ENCODE peak calls at places on chromosome 7, in six cellular contexts. J is GM12878, P is K562, E is HepG2, L is GM12891, S is H1. Q is an unnamed sample.
A peak's percentile ranks its signal among the peaks of the same experiment; 100 is the strongest.

GRCh38 chr7:80826520-80827237 is 92.2 kb downstream of the SEMA3C start:
- DNase-seq in J (no peak), P (no peak), E (no peak), L (no peak), S (no peak), Q (no peak)

GRCh38 chr7:141462958-141463357 is 88.3 kb upstream of the AGK start:
- DNase-seq in J (no peak), P (no peak), E (no peak), L (no peak), S (no peak), Q (no peak)

GRCh38 chr7:51455948-51456347 is 139.3 kb upstream of the COBL start:
- DNase-seq in J (no peak), P (no peak), E (no peak), L (no peak), S (no peak), Q (no peak)

GRCh38 chr7:66283003-66283920 is 78.1 kb downstream of the TPST1 start:
- DNase-seq in J (no peak), P (no peak), E (no peak), L (no peak), S (no peak), Q (no peak)

GRCh38 chr7:91876391-91877133 is 3.9 kb downstream of the MTERF1 start:
- DNase-seq in J (no peak), P (no peak), E (no peak), L (no peak), S (no peak), Q (no peak)

GRCh38 chr7:73970801-73971229 is 57.2 kb upstream of the ELN start:
- DNase-seq in J (no peak), P (no peak), E (no peak), L (no peak), S (no peak), Q (no peak)

GRCh38 chr7:30365626-30366025 is 81.2 kb downstream of the ZNRF2 start:
- DNase-seq in J (no peak), P (no peak), E (no peak), L (no peak), S (no peak), Q (no peak)

GRCh38 chr7:151745090-151745638 is 131.8 kb downstream of the PRKAG2 start:
- DNase-seq in J (no peak), P (peak; percentile 52), E (peak; percentile 95), L (no peak), S (no peak), Q (no peak)

GRCh38 chr7:140085447-140085846 is 22.7 kb upstream of the PARP12 start:
- DNase-seq in J (no peak), P (no peak), E (no peak), L (no peak), S (no peak), Q (no peak)

GRCh38 chr7:135367114-135367513 is 133.5 kb downstream of the STRA8 start:
- DNase-seq in J (no peak), P (no peak), E (peak; percentile 54), L (no peak), S (no peak), Q (no peak)

GRCh38 chr7:40986351-40986873 is 716.5 kb downstream of the INHBA start:
- DNase-seq in J (no peak), P (no peak), E (no peak), L (no peak), S (no peak), Q (no peak)

GRCh38 chr7:55130554-55131198 is 111.9 kb downstream of the EGFR start:
- DNase-seq in J (no peak), P (no peak), E (no peak), L (no peak), S (no peak), Q (no peak)

GRCh38 chr7:16634292-16634738 is 11.2 kb downstream of the ANKMY2 start:
- DNase-seq in J (no peak), P (no peak), E (no peak), L (no peak), S (no peak), Q (no peak)

GRCh38 chr7:140676303-140676702 is 3.6 kb downstream of the ADCK2 start:
- DNase-seq in J (no peak), P (no peak), E (no peak), L (peak; percentile 48), S (no peak), Q (no peak)

GRCh38 chr7:32047075-32047474 is 23.1 kb downstream of the PDE1C start:
- DNase-seq in J (peak; percentile 38), P (no peak), E (no peak), L (no peak), S (no peak), Q (no peak)

GRCh38 chr7:32116436-32116835 is 46.2 kb upstream of the PDE1C start:
- DNase-seq in J (no peak), P (no peak), E (no peak), L (no peak), S (no peak), Q (no peak)

GRCh38 chr7:149720372-149721083 is 52.9 kb downstream of the ZNF467 start:
- DNase-seq in J (no peak), P (no peak), E (peak; percentile 78), L (no peak), S (no peak), Q (no peak)

GRCh38 chr7:146683439-146683838 is 566.8 kb downstream of the CNTNAP2 start:
- DNase-seq in J (no peak), P (no peak), E (no peak), L (no peak), S (no peak), Q (no peak)

GRCh38 chr7:151838861-151839381 is 38.0 kb downstream of the PRKAG2 start:
- DNase-seq in J (peak; percentile 17), P (no peak), E (no peak), L (no peak), S (no peak), Q (peak; percentile 46)

GRCh38 chr7:43921423-43921822 is 4.8 kb upstream of the UBE2D4 start:
- DNase-seq in J (no peak), P (no peak), E (no peak), L (no peak), S (no peak), Q (no peak)

GRCh38 chr7:147245274-147245673 is 1128.7 kb downstream of the CNTNAP2 start:
- DNase-seq in J (no peak), P (peak; percentile 51), E (peak; percentile 9), L (peak; percentile 12), S (peak; percentile 66), Q (peak; percentile 2)

GRCh38 chr7:156657681-156658080 is 17.1 kb downstream of the RNF32 start:
- DNase-seq in J (no peak), P (no peak), E (no peak), L (no peak), S (no peak), Q (no peak)

GRCh38 chr7:122577449-122578003 is 121.4 kb downstream of the RNF133 start:
- DNase-seq in J (no peak), P (no peak), E (no peak), L (no peak), S (no peak), Q (no peak)

GRCh38 chr7:114851406-114852025 is 70.4 kb upstream of the MDFIC start:
- DNase-seq in J (no peak), P (no peak), E (no peak), L (no peak), S (no peak), Q (no peak)

GRCh38 chr7:26187380-26188290 is 12.9 kb downstream of the HNRNPA2B1 start:
- DNase-seq in J (no peak), P (peak; percentile 27), E (no peak), L (no peak), S (no peak), Q (no peak)

GRCh38 chr7:117715784-117716445 is 157.3 kb downstream of the CTTNBP2 start:
- DNase-seq in J (no peak), P (peak; percentile 29), E (peak; percentile 39), L (peak; percentile 22), S (peak; percentile 52), Q (peak; percentile 16)

DNA sequence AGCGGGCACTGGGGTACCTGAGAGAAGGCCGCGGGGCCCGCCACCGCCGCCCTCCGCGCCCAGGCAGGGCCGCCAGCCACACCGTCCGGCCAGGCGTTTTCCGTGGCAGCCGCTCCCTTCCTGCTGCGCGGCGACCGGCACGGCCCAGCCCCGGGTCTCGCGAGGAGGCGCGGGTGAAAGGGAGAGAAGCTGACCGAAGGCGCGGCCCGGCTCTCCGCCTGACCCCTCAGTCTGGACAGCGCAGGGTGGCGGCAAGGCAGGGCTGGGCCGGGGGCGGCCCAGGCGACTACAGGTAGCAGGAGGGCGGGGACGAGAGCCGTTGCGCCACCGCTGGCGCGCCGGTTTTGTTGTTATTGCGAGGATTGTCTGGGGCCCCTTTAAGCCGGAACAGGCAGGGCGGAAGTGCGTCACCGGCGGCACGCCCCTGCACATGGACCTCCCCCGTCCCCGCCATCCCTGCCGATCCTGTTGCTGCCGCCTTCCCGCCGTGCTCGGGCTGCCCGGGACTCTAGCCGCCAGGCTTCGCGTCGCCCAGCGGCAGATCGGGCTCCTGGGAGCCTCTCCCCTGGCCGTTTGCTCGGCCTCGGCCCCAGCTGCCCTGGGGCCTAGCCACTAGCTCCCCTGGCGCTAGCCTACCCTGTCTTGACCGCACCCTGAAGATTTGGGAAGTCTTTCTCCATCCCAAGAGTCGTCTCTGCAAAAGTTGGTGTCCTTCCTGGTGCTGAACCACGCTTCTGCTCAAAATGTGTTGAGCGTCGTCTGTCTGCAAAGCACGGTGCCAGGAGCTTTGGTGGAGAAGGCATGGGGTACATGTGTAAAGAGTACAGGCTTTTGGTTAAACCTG is at the start of gene HERPUD2:
- DNase-seq in J (peak; percentile 71), P (peak; percentile 91), E (peak; percentile 88), L (peak; percentile 85), S (peak; percentile 91), Q (peak; percentile 86)
- TF ChIP-seq POLR2A in J (peak; percentile 93), P (peak; percentile 91), E (peak; percentile 74), L (no peak), S (peak; percentile 86), Q (peak; percentile 87)

GRCh38 chr7:132002343-132002968 is 446.0 kb upstream of the PODXL start:
- DNase-seq in J (no peak), P (no peak), E (no peak), L (no peak), S (no peak), Q (no peak)

GRCh38 chr7:132009778-132010177 is 453.4 kb upstream of the PODXL start:
- DNase-seq in J (no peak), P (no peak), E (no peak), L (no peak), S (no peak), Q (no peak)

GRCh38 chr7:131999193-131999592 is 442.8 kb upstream of the PODXL start:
- DNase-seq in J (no peak), P (no peak), E (no peak), L (no peak), S (no peak), Q (no peak)

GRCh38 chr7:132001166-132001565 is 444.7 kb upstream of the PODXL start:
- DNase-seq in J (no peak), P (no peak), E (no peak), L (no peak), S (no peak), Q (no peak)

GRCh38 chr7:132004528-132004927 is 448.1 kb upstream of the PODXL start:
- DNase-seq in J (no peak), P (no peak), E (no peak), L (no peak), S (no peak), Q (no peak)
- TF ChIP-seq TAF1 in J (no peak), P (no peak), E (no peak), L (no peak), S (no peak), Q (no peak)

GRCh38 chr7:138342990-138343389 is 117.1 kb upstream of the TRIM24 start:
- DNase-seq in J (no peak), P (no peak), E (no peak), L (no peak), S (no peak), Q (no peak)

GRCh38 chr7:138338361-138338760 is 121.7 kb upstream of the TRIM24 start:
- DNase-seq in J (no peak), P (no peak), E (no peak), L (no peak), S (no peak), Q (no peak)
- TF ChIP-seq POLR2AphosphoS5 in J (no peak), P (no peak), E (no peak), L (no peak), S (no peak), Q (no peak)

GRCh38 chr7:129780257-129781127 is 169.0 kb downstream of the NRF1 start:
- DNase-seq in J (no peak), P (peak; percentile 99), E (peak; percentile 72), L (peak; percentile 76), S (peak; percentile 92), Q (peak; percentile 73)
- TF ChIP-seq POLR2A in J (no peak), P (peak; percentile 80), E (no peak), L (no peak), S (no peak), Q (no peak)

Q was measured in GM12892.